ENCODE peak calls at places on chromosomes 7 and 10, in four cellular contexts. K is H1, C is HCT116, Q is GM12878. W is an unnamed sample. For H4K20me1, the result is how much of the 10 kb centered on the place peaks cover.

GRCh38 chr10:118790058-118790457 is 35.3 kb upstream of the CACUL1 start:
- DNase-seq in K (no peak), C (no peak), Q (no peak), W (no peak)

GRCh38 chr7:66779669-66780408 is 39.3 kb downstream of the RABGEF1 start:
- DNase-seq in K (no peak), C (no peak), Q (no peak), W (no peak)

GRCh38 chr7:138852469-138852868 is 54.5 kb upstream of the ATP6V0A4 start:
- DNase-seq in K (no peak), C (no peak), Q (no peak), W (no peak)

GRCh38 chr7:3009086-3009485 is 34.6 kb downstream of the CARD11 start:
- DNase-seq in K (no peak), C (no peak), Q (no peak), W (no peak)

GRCh38 chr10:35346248-35346647 is 9.9 kb downstream of the CCNY start:
- DNase-seq in K (no peak), C (no peak), Q (no peak), W (no peak)

GRCh38 chr7:116429986-116430619 is 69.4 kb upstream of the CAV2 start:
- DNase-seq in K (no peak), C (no peak), Q (no peak), W (no peak)

GRCh38 chr7:155000795-155001194 is 2.1 kb downstream of the PAXIP1 start:
- DNase-seq in K (no peak), C (no peak), Q (no peak), W (no peak)

GRCh38 chr10:102604379-102604960 is 39.8 kb upstream of the TRIM8 start:
- DNase-seq in K (no peak), C (peak), Q (no peak), W (no peak)

GRCh38 chr7:19061331-19061730 is 56.1 kb downstream of the TWIST1 start:
- DNase-seq in K (no peak), C (no peak), Q (no peak), W (no peak)

GRCh38 chr10:49135575-49136313 is 1.9 kb upstream of the FAM170B start:
- DNase-seq in K (no peak), C (no peak), Q (no peak), W (no peak)

GRCh38 chr10:50740351-50740688 is 584 bp downstream of the ASAH2B start:
- DNase-seq in K (no peak), C (no peak), Q (peak), W (no peak)

GRCh38 chr7:81175291-81175942 is 256.6 kb upstream of the SEMA3C start:
- DNase-seq in K (no peak), C (no peak), Q (no peak), W (no peak)

GRCh38 chr10:78556700-78557432 is 511.9 kb upstream of the ZMIZ1 start:
- DNase-seq in K (no peak), C (no peak), Q (no peak), W (no peak)

GRCh38 chr10:99372546-99373271 is 43.6 kb downstream of the CNNM1 start:
- DNase-seq in K (no peak), C (no peak), Q (no peak), W (no peak)

GRCh38 chr7:98165827-98166667 is 45.2 kb upstream of the BHLHA15 start:
- DNase-seq in K (peak), C (peak), Q (no peak), W (no peak)

DNA sequence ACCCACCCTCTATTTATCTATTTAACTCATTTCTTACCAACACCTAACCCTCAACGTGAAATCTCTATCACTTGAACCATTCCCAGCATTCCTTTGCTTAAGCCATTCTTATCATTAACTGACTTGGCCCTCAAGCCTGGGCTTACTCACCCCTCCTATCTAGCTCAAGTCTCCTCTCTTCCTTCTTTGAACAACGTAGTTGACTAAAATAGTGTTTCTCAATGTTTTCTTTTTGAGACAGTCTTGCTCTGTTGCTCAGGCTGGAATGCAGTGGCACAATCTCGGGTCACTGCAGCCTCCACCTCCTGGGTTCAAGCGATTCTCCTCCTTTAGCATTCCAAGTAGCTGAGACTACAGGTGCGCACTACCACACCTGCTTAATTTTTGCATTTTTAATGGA is 7.0 kb downstream of the ANXA7 start:
- DNase-seq in K (no peak), C (no peak), Q (no peak), W (peak)
- H4K20me1 ChIP-seq in K (under half), C (under half), Q (under half), W (under half)

GRCh38 chr7:35648367-35648766 is 46.6 kb downstream of the HERPUD2 start:
- DNase-seq in K (no peak), C (no peak), Q (no peak), W (no peak)

GRCh38 chr7:35649711-35650110 is 45.2 kb downstream of the HERPUD2 start:
- DNase-seq in K (no peak), C (no peak), Q (no peak), W (no peak)

GRCh38 chr7:35646289-35647033 is 48.5 kb downstream of the HERPUD2 start:
- DNase-seq in K (no peak), C (no peak), Q (no peak), W (no peak)

GRCh38 chr7:35647171-35647574 is 47.8 kb downstream of the HERPUD2 start:
- DNase-seq in K (no peak), C (no peak), Q (no peak), W (peak)

GRCh38 chr7:35645691-35646090 is 49.2 kb downstream of the HERPUD2 start:
- DNase-seq in K (no peak), C (no peak), Q (no peak), W (no peak)
- TF ChIP-seq EGR1 in K (no peak), C (no peak), Q (no peak), W (no peak)

GRCh38 chr7:42102301-42102700 is 134.7 kb downstream of the GLI3 start:
- DNase-seq in K (no peak), C (no peak), Q (no peak), W (no peak)

GRCh38 chr7:42104694-42105093 is 132.3 kb downstream of the GLI3 start:
- DNase-seq in K (no peak), C (no peak), Q (no peak), W (no peak)

GRCh38 chr7:42104231-42104630 is 132.8 kb downstream of the GLI3 start:
- DNase-seq in K (no peak), C (no peak), Q (no peak), W (no peak)

GRCh38 chr7:42103020-42103419 is 134.0 kb downstream of the GLI3 start:
- DNase-seq in K (no peak), C (no peak), Q (no peak), W (no peak)

GRCh38 chr7:42103456-42103855 is 133.6 kb downstream of the GLI3 start:
- DNase-seq in K (no peak), C (no peak), Q (no peak), W (no peak)
- H4K20me1 ChIP-seq in K (under half), C (under half), Q (under half), W (under half)

GRCh38 chr7:24831240-24831639 is 74.0 kb upstream of the GSDME start:
- DNase-seq in K (no peak), C (no peak), Q (no peak), W (no peak)
- TF ChIP-seq EGR1 in K (no peak), C (no peak), Q (no peak), W (no peak)